ENCODE peak calls at places on chromosome 1, in eight cellular contexts. One of them, this sample, is unnamed.

GRCh38 chr1:200332716-200333115 is 77.1 kb downstream of the ZNF281 start:
- DNase-seq in fibroblast of lung: no peak
- DNase-seq in transverse colon: no peak
- DNase-seq in AG04450: no peak
- DNase-seq in upper lobe of left lung: no peak
- DNase-seq in WERI-Rb-1: no peak
- DNase-seq in fibroblast of pulmonary artery: no peak
- DNase-seq in GM06990: no peak
- DNase-seq in this sample: no peak

GRCh38 chr1:64514197-64514765 is 44.4 kb downstream of the CACHD1 start:
- DNase-seq in fibroblast of lung: peak
- DNase-seq in transverse colon: no peak
- DNase-seq in AG04450: peak
- DNase-seq in upper lobe of left lung: no peak
- DNase-seq in WERI-Rb-1: no peak
- DNase-seq in fibroblast of pulmonary artery: peak
- DNase-seq in GM06990: no peak
- DNase-seq in this sample: no peak

GRCh38 chr1:30660241-30660640 is 63.1 kb downstream of the MATN1 start:
- DNase-seq in fibroblast of lung: no peak
- DNase-seq in transverse colon: no peak
- DNase-seq in AG04450: no peak
- DNase-seq in upper lobe of left lung: no peak
- DNase-seq in WERI-Rb-1: no peak
- DNase-seq in fibroblast of pulmonary artery: no peak
- DNase-seq in GM06990: no peak
- DNase-seq in this sample: no peak

GRCh38 chr1:85027242-85027983 is 20.9 kb downstream of the MCOLN3 start:
- DNase-seq in fibroblast of lung: peak
- DNase-seq in transverse colon: no peak
- DNase-seq in AG04450: no peak
- DNase-seq in upper lobe of left lung: no peak
- DNase-seq in WERI-Rb-1: no peak
- DNase-seq in fibroblast of pulmonary artery: peak
- DNase-seq in GM06990: no peak
- DNase-seq in this sample: no peak

GRCh38 chr1:183583466-183583865 is 6.8 kb downstream of the NCF2 start:
- DNase-seq in fibroblast of lung: peak
- DNase-seq in transverse colon: no peak
- DNase-seq in AG04450: no peak
- DNase-seq in upper lobe of left lung: peak
- DNase-seq in WERI-Rb-1: no peak
- DNase-seq in fibroblast of pulmonary artery: peak
- DNase-seq in GM06990: no peak
- DNase-seq in this sample: no peak

GRCh38 chr1:10511494-10511885 is 36.7 kb downstream of the PEX14 start:
- DNase-seq in fibroblast of lung: no peak
- DNase-seq in transverse colon: no peak
- DNase-seq in AG04450: no peak
- DNase-seq in upper lobe of left lung: no peak
- DNase-seq in WERI-Rb-1: no peak
- DNase-seq in fibroblast of pulmonary artery: no peak
- DNase-seq in GM06990: no peak
- DNase-seq in this sample: no peak

GRCh38 chr1:110249256-110249655 is 39.1 kb downstream of the KCNC4 start:
- DNase-seq in fibroblast of lung: no peak
- DNase-seq in transverse colon: no peak
- DNase-seq in AG04450: no peak
- DNase-seq in upper lobe of left lung: no peak
- DNase-seq in WERI-Rb-1: peak
- DNase-seq in fibroblast of pulmonary artery: no peak
- DNase-seq in GM06990: no peak
- DNase-seq in this sample: no peak

GRCh38 chr1:63320024-63320799 is 2.2 kb upstream of the FOXD3 start:
- DNase-seq in fibroblast of lung: peak
- DNase-seq in transverse colon: no peak
- DNase-seq in AG04450: no peak
- DNase-seq in upper lobe of left lung: no peak
- DNase-seq in WERI-Rb-1: no peak
- DNase-seq in fibroblast of pulmonary artery: no peak
- DNase-seq in GM06990: no peak
- DNase-seq in this sample: no peak

GRCh38 chr1:154938604-154939399 is 2.3 kb upstream of the PMVK start:
- DNase-seq in fibroblast of lung: no peak
- DNase-seq in transverse colon: no peak
- DNase-seq in AG04450: no peak
- DNase-seq in upper lobe of left lung: no peak
- DNase-seq in WERI-Rb-1: no peak
- DNase-seq in fibroblast of pulmonary artery: no peak
- DNase-seq in GM06990: no peak
- DNase-seq in this sample: no peak

GRCh38 chr1:96374076-96374762 is 347.4 kb upstream of the PTBP2 start:
- DNase-seq in fibroblast of lung: peak
- DNase-seq in transverse colon: no peak
- DNase-seq in AG04450: no peak
- DNase-seq in upper lobe of left lung: no peak
- DNase-seq in WERI-Rb-1: no peak
- DNase-seq in fibroblast of pulmonary artery: peak
- DNase-seq in GM06990: no peak
- DNase-seq in this sample: no peak

GRCh38 chr1:189185077-189185476 is 1292.6 kb downstream of the BRINP3 start:
- DNase-seq in fibroblast of lung: peak
- DNase-seq in transverse colon: no peak
- DNase-seq in AG04450: no peak
- DNase-seq in upper lobe of left lung: no peak
- DNase-seq in WERI-Rb-1: no peak
- DNase-seq in fibroblast of pulmonary artery: peak
- DNase-seq in GM06990: no peak
- DNase-seq in this sample: no peak

GRCh38 chr1:201916649-201917249 is 28.1 kb downstream of the SHISA4 start:
- DNase-seq in fibroblast of lung: peak
- DNase-seq in transverse colon: peak
- DNase-seq in AG04450: peak
- DNase-seq in upper lobe of left lung: peak
- DNase-seq in WERI-Rb-1: no peak
- DNase-seq in fibroblast of pulmonary artery: peak
- DNase-seq in GM06990: no peak
- DNase-seq in this sample: peak
- TF ChIP-seq CTCF in fibroblast of lung: no peak
- TF ChIP-seq CTCF in transverse colon: no peak
- TF ChIP-seq CTCF in AG04450: no peak
- TF ChIP-seq CTCF in upper lobe of left lung: no peak
- TF ChIP-seq CTCF in WERI-Rb-1: no peak
- TF ChIP-seq CTCF in fibroblast of pulmonary artery: no peak
- TF ChIP-seq CTCF in GM06990: no peak
- TF ChIP-seq CTCF in this sample: no peak

GRCh38 chr1:156076609-156077429 is 5.4 kb downstream of the MEX3A start:
- DNase-seq in fibroblast of lung: peak
- DNase-seq in transverse colon: peak
- DNase-seq in AG04450: no peak
- DNase-seq in upper lobe of left lung: peak
- DNase-seq in WERI-Rb-1: no peak
- DNase-seq in fibroblast of pulmonary artery: no peak
- DNase-seq in GM06990: peak
- DNase-seq in this sample: no peak
- H3K4me3 ChIP-seq in fibroblast of lung: no peak
- H3K4me3 ChIP-seq in transverse colon: peak
- H3K4me3 ChIP-seq in AG04450: no peak
- H3K4me3 ChIP-seq in upper lobe of left lung: peak
- H3K4me3 ChIP-seq in WERI-Rb-1: no peak
- H3K4me3 ChIP-seq in fibroblast of pulmonary artery: no peak
- H3K4me3 ChIP-seq in GM06990: peak
- H3K4me3 ChIP-seq in this sample: no peak

GRCh38 chr1:39500862-39501389 is 9.5 kb downstream of the BMP8A start:
- DNase-seq in fibroblast of lung: no peak
- DNase-seq in transverse colon: no peak
- DNase-seq in AG04450: no peak
- DNase-seq in upper lobe of left lung: no peak
- DNase-seq in WERI-Rb-1: no peak
- DNase-seq in fibroblast of pulmonary artery: no peak
- DNase-seq in GM06990: no peak
- DNase-seq in this sample: peak

GRCh38 chr1:39494671-39495410 is 3.4 kb downstream of the BMP8A start:
- DNase-seq in fibroblast of lung: no peak
- DNase-seq in transverse colon: no peak
- DNase-seq in AG04450: no peak
- DNase-seq in upper lobe of left lung: no peak
- DNase-seq in WERI-Rb-1: peak
- DNase-seq in fibroblast of pulmonary artery: no peak
- DNase-seq in GM06990: no peak
- DNase-seq in this sample: no peak

GRCh38 chr1:39497570-39497969 is 6.1 kb downstream of the BMP8A start:
- DNase-seq in fibroblast of lung: no peak
- DNase-seq in transverse colon: no peak
- DNase-seq in AG04450: no peak
- DNase-seq in upper lobe of left lung: no peak
- DNase-seq in WERI-Rb-1: no peak
- DNase-seq in fibroblast of pulmonary artery: no peak
- DNase-seq in GM06990: no peak
- DNase-seq in this sample: no peak

GRCh38 chr1:39501666-39502065 is 10.2 kb downstream of the BMP8A start:
- DNase-seq in fibroblast of lung: peak
- DNase-seq in transverse colon: no peak
- DNase-seq in AG04450: peak
- DNase-seq in upper lobe of left lung: no peak
- DNase-seq in WERI-Rb-1: no peak
- DNase-seq in fibroblast of pulmonary artery: peak
- DNase-seq in GM06990: no peak
- DNase-seq in this sample: no peak

GRCh38 chr1:39499668-39500067 is 8.2 kb downstream of the BMP8A start:
- DNase-seq in fibroblast of lung: no peak
- DNase-seq in transverse colon: peak
- DNase-seq in AG04450: no peak
- DNase-seq in upper lobe of left lung: no peak
- DNase-seq in WERI-Rb-1: no peak
- DNase-seq in fibroblast of pulmonary artery: no peak
- DNase-seq in GM06990: no peak
- DNase-seq in this sample: no peak
- TF ChIP-seq CTCF in fibroblast of lung: no peak
- TF ChIP-seq CTCF in transverse colon: no peak
- TF ChIP-seq CTCF in AG04450: no peak
- TF ChIP-seq CTCF in upper lobe of left lung: no peak
- TF ChIP-seq CTCF in WERI-Rb-1: no peak
- TF ChIP-seq CTCF in fibroblast of pulmonary artery: no peak
- TF ChIP-seq CTCF in GM06990: no peak
- TF ChIP-seq CTCF in this sample: no peak

GRCh38 chr1:161505892-161506173 is 576 bp downstream of the FCGR2A start:
- DNase-seq in fibroblast of lung: no peak
- DNase-seq in transverse colon: no peak
- DNase-seq in AG04450: no peak
- DNase-seq in upper lobe of left lung: no peak
- DNase-seq in WERI-Rb-1: no peak
- DNase-seq in fibroblast of pulmonary artery: no peak
- DNase-seq in GM06990: no peak
- DNase-seq in this sample: no peak
- H3K4me3 ChIP-seq in fibroblast of lung: no peak
- H3K4me3 ChIP-seq in transverse colon: no peak
- H3K4me3 ChIP-seq in AG04450: no peak
- H3K4me3 ChIP-seq in upper lobe of left lung: peak
- H3K4me3 ChIP-seq in WERI-Rb-1: no peak
- H3K4me3 ChIP-seq in fibroblast of pulmonary artery: no peak
- H3K4me3 ChIP-seq in GM06990: no peak
- H3K4me3 ChIP-seq in this sample: no peak

GRCh38 chr1:18883636-18884418 is 18.5 kb downstream of the ALDH4A1 start:
- DNase-seq in fibroblast of lung: peak
- DNase-seq in transverse colon: peak
- DNase-seq in AG04450: peak
- DNase-seq in upper lobe of left lung: peak
- DNase-seq in WERI-Rb-1: peak
- DNase-seq in fibroblast of pulmonary artery: peak
- DNase-seq in GM06990: peak
- DNase-seq in this sample: no peak
- TF ChIP-seq CTCF in fibroblast of lung: peak
- TF ChIP-seq CTCF in transverse colon: peak
- TF ChIP-seq CTCF in AG04450: peak
- TF ChIP-seq CTCF in upper lobe of left lung: peak
- TF ChIP-seq CTCF in WERI-Rb-1: peak
- TF ChIP-seq CTCF in fibroblast of pulmonary artery: peak
- TF ChIP-seq CTCF in GM06990: peak
- TF ChIP-seq CTCF in this sample: peak

GRCh38 chr1:79899914-79900313 is 893.4 kb upstream of the ADGRL4 start:
- DNase-seq in fibroblast of lung: peak
- DNase-seq in transverse colon: no peak
- DNase-seq in AG04450: peak
- DNase-seq in upper lobe of left lung: no peak
- DNase-seq in WERI-Rb-1: no peak
- DNase-seq in fibroblast of pulmonary artery: peak
- DNase-seq in GM06990: no peak
- DNase-seq in this sample: no peak

GRCh38 chr1:79902418-79902817 is 895.9 kb upstream of the ADGRL4 start:
- DNase-seq in fibroblast of lung: peak
- DNase-seq in transverse colon: no peak
- DNase-seq in AG04450: no peak
- DNase-seq in upper lobe of left lung: no peak
- DNase-seq in WERI-Rb-1: no peak
- DNase-seq in fibroblast of pulmonary artery: no peak
- DNase-seq in GM06990: no peak
- DNase-seq in this sample: no peak
- H3K4me3 ChIP-seq in fibroblast of lung: no peak
- H3K4me3 ChIP-seq in transverse colon: no peak
- H3K4me3 ChIP-seq in AG04450: no peak
- H3K4me3 ChIP-seq in upper lobe of left lung: no peak
- H3K4me3 ChIP-seq in WERI-Rb-1: no peak
- H3K4me3 ChIP-seq in fibroblast of pulmonary artery: no peak
- H3K4me3 ChIP-seq in GM06990: no peak
- H3K4me3 ChIP-seq in this sample: no peak

DNA sequence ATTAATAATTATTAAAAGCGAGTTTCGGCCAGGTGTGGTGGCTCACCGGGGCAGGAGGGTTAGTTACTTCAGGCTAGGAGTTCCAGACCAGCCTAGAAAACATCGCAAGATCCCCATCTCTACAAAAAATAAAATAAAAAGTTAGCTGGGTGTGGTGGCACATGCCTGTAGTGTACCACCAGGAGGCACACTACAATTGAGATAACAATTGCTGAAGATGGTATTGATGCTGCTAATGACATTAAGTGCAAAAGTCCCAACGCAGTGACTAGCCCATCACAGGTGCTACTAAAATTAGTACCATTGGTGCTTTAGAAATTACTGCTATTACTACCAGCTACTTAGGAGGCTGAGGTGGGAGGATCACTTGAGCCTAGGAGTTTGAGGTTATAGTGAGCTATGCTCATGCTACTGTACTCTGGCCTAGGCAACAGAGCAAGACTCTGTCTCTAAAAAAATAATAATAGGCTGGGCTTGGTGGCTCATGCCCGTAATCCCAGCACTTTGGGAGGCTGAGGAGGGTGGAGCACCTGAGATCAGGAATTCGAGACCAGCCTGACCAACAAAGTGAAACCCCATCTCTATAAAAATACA is 156.6 kb downstream of the GREM2 start:
- DNase-seq in fibroblast of lung: peak
- DNase-seq in transverse colon: no peak
- DNase-seq in AG04450: no peak
- DNase-seq in upper lobe of left lung: no peak
- DNase-seq in WERI-Rb-1: no peak
- DNase-seq in fibroblast of pulmonary artery: peak
- DNase-seq in GM06990: no peak
- DNase-seq in this sample: no peak
- TF ChIP-seq CTCF in fibroblast of lung: peak
- TF ChIP-seq CTCF in transverse colon: peak
- TF ChIP-seq CTCF in AG04450: peak
- TF ChIP-seq CTCF in upper lobe of left lung: peak
- TF ChIP-seq CTCF in WERI-Rb-1: peak
- TF ChIP-seq CTCF in fibroblast of pulmonary artery: peak
- TF ChIP-seq CTCF in GM06990: no peak
- TF ChIP-seq CTCF in this sample: peak

This sample was measured in LNCaP clone FGC.